ENCODE peak calls at places on chromosome 9, in four cellular contexts. One of them, this sample, is unnamed.
A peak's percentile ranks its signal among the peaks of the same experiment; 100 is the strongest.

GRCh38 chr9:133979921-133980863 is 11.9 kb downstream of the VAV2 start:
- DNase-seq in heart left ventricle: no peak
- DNase-seq in endothelial cell of umbilical vein: no peak
- DNase-seq in PC-3: no peak
- DNase-seq in this sample: no peak

GRCh38 chr9:97573482-97574073 is 59.6 kb downstream of the TSTD2 start:
- DNase-seq in PC-3: peak; percentile 37
- DNase-seq in endothelial cell of umbilical vein: no peak
- DNase-seq in heart left ventricle: no peak
- DNase-seq in this sample: no peak

GRCh38 chr9:73575661-73576060 is 424.0 kb downstream of the ANXA1 start:
- DNase-seq in endothelial cell of umbilical vein: no peak
- DNase-seq in PC-3: no peak
- DNase-seq in heart left ventricle: no peak
- DNase-seq in this sample: no peak

GRCh38 chr9:82920154-82920553 is 142.8 kb downstream of the RASEF start:
- DNase-seq in endothelial cell of umbilical vein: no peak
- DNase-seq in heart left ventricle: no peak
- DNase-seq in PC-3: no peak
- DNase-seq in this sample: no peak

GRCh38 chr9:33288828-33289483 is 1.4 kb upstream of the NFX1 start:
- DNase-seq in endothelial cell of umbilical vein: no peak
- DNase-seq in heart left ventricle: peak; percentile 38
- DNase-seq in PC-3: no peak
- DNase-seq in this sample: no peak

GRCh38 chr9:77495834-77496671 is 152.1 kb downstream of the GNA14 start:
- DNase-seq in heart left ventricle: peak; percentile 36
- DNase-seq in PC-3: peak; percentile 79
- DNase-seq in endothelial cell of umbilical vein: peak; percentile 43
- DNase-seq in this sample: peak; percentile 59

GRCh38 chr9:32589083-32589713 is 16.2 kb upstream of the NDUFB6 start:
- DNase-seq in PC-3: peak; percentile 68
- DNase-seq in heart left ventricle: no peak
- DNase-seq in endothelial cell of umbilical vein: peak; percentile 66
- DNase-seq in this sample: peak; percentile 39

GRCh38 chr9:114131808-114132549 is 23.4 kb upstream of the COL27A1 start:
- DNase-seq in heart left ventricle: no peak
- DNase-seq in PC-3: no peak
- DNase-seq in endothelial cell of umbilical vein: no peak
- DNase-seq in this sample: no peak

GRCh38 chr9:114484854-114485443 is 20.3 kb downstream of the WHRN start:
- DNase-seq in PC-3: peak; percentile 57
- DNase-seq in endothelial cell of umbilical vein: no peak
- DNase-seq in heart left ventricle: no peak
- DNase-seq in this sample: peak; percentile 63

GRCh38 chr9:101904845-101905244 is 166.4 kb upstream of the GRIN3A start:
- DNase-seq in PC-3: no peak
- DNase-seq in heart left ventricle: no peak
- DNase-seq in endothelial cell of umbilical vein: no peak
- DNase-seq in this sample: no peak

GRCh38 chr9:69261636-69262035 is 63.4 kb upstream of the ENTREP1 start:
- DNase-seq in heart left ventricle: no peak
- DNase-seq in PC-3: no peak
- DNase-seq in endothelial cell of umbilical vein: no peak
- DNase-seq in this sample: no peak

GRCh38 chr9:21558627-21559401 is 76.7 kb upstream of the IFNE start:
- DNase-seq in PC-3: no peak
- DNase-seq in heart left ventricle: no peak
- DNase-seq in endothelial cell of umbilical vein: peak; percentile 74
- DNase-seq in this sample: no peak

GRCh38 chr9:97562542-97562941 is 61.1 kb downstream of the TMOD1 start:
- DNase-seq in PC-3: no peak
- DNase-seq in heart left ventricle: no peak
- DNase-seq in endothelial cell of umbilical vein: no peak
- DNase-seq in this sample: no peak

GRCh38 chr9:81522721-81523551 is 166.4 kb downstream of the TLE1 start:
- DNase-seq in endothelial cell of umbilical vein: peak; percentile 73
- DNase-seq in PC-3: peak; percentile 74
- DNase-seq in heart left ventricle: no peak
- DNase-seq in this sample: peak; percentile 59

GRCh38 chr9:28774433-28775029 is 1201.2 kb upstream of the C9orf72 start:
- DNase-seq in heart left ventricle: no peak
- DNase-seq in PC-3: peak; percentile 64
- DNase-seq in endothelial cell of umbilical vein: peak; percentile 8
- DNase-seq in this sample: no peak

GRCh38 chr9:120710110-120710981 is 3.9 kb downstream of the MEGF9 start:
- DNase-seq in endothelial cell of umbilical vein: peak; percentile 35
- DNase-seq in heart left ventricle: no peak
- DNase-seq in PC-3: peak; percentile 50
- DNase-seq in this sample: no peak

GRCh38 chr9:115117999-115118470 is at the start of gene TNC:
- DNase-seq in heart left ventricle: peak; percentile 74
- DNase-seq in PC-3: peak; percentile 81
- DNase-seq in endothelial cell of umbilical vein: peak; percentile 5
- DNase-seq in this sample: peak; percentile 52

GRCh38 chr9:4424891-4425290 is 65.4 kb upstream of the SLC1A1 start:
- DNase-seq in endothelial cell of umbilical vein: peak; percentile 84
- DNase-seq in PC-3: no peak
- DNase-seq in heart left ventricle: no peak
- DNase-seq in this sample: no peak

GRCh38 chr9:127311239-127311741 is 46.7 kb downstream of the GARNL3 start:
- DNase-seq in PC-3: peak; percentile 86
- DNase-seq in endothelial cell of umbilical vein: peak; percentile 74
- DNase-seq in heart left ventricle: peak; percentile 45
- DNase-seq in this sample: peak; percentile 52

GRCh38 chr9:100098241-100098886 is 436 bp downstream of the ERP44 start:
- DNase-seq in PC-3: peak; percentile 75
- DNase-seq in endothelial cell of umbilical vein: peak; percentile 80
- DNase-seq in heart left ventricle: peak; percentile 56
- DNase-seq in this sample: peak; percentile 44

GRCh38 chr9:5879419-5880181 is 11.1 kb upstream of the MLANA start:
- DNase-seq in PC-3: peak; percentile 82
- DNase-seq in heart left ventricle: no peak
- DNase-seq in endothelial cell of umbilical vein: peak; percentile 37
- DNase-seq in this sample: peak; percentile 56

GRCh38 chr9:113488490-113488889 is 25.0 kb downstream of the RGS3 start:
- DNase-seq in heart left ventricle: peak; percentile 73
- DNase-seq in PC-3: no peak
- DNase-seq in endothelial cell of umbilical vein: no peak
- DNase-seq in this sample: no peak

GRCh38 chr9:134243778-134244467 is 79.6 kb upstream of the RNU6ATAC start:
- DNase-seq in heart left ventricle: no peak
- DNase-seq in PC-3: no peak
- DNase-seq in endothelial cell of umbilical vein: no peak
- DNase-seq in this sample: no peak

GRCh38 chr9:1718836-1719235 is 296.3 kb upstream of the SMARCA2 start:
- DNase-seq in PC-3: no peak
- DNase-seq in heart left ventricle: no peak
- DNase-seq in endothelial cell of umbilical vein: no peak
- DNase-seq in this sample: no peak

GRCh38 chr9:120413121-120414048 is 166.6 kb downstream of the CDK5RAP2 start:
- DNase-seq in PC-3: no peak
- DNase-seq in endothelial cell of umbilical vein: no peak
- DNase-seq in heart left ventricle: no peak
- DNase-seq in this sample: no peak

GRCh38 chr9:38119570-38119969 is 50.5 kb upstream of the SHB start:
- DNase-seq in heart left ventricle: no peak
- DNase-seq in endothelial cell of umbilical vein: no peak
- DNase-seq in PC-3: peak; percentile 78
- DNase-seq in this sample: no peak

GRCh38 chr9:124045076-124045829 is 33.7 kb downstream of the LHX2 start:
- DNase-seq in endothelial cell of umbilical vein: peak; percentile 67
- DNase-seq in PC-3: no peak
- DNase-seq in heart left ventricle: peak; percentile 63
- DNase-seq in this sample: peak; percentile 53

GRCh38 chr9:35813434-35814105 is 1.3 kb downstream of the HINT2 start:
- DNase-seq in PC-3: peak; percentile 46
- DNase-seq in endothelial cell of umbilical vein: peak; percentile 19
- DNase-seq in heart left ventricle: no peak
- DNase-seq in this sample: no peak
- TF ChIP-seq CTCF in PC-3: peak; percentile 47
- TF ChIP-seq CTCF in endothelial cell of umbilical vein: peak; percentile 30
- TF ChIP-seq CTCF in heart left ventricle: peak; percentile 32
- TF ChIP-seq CTCF in this sample: peak; percentile 68

GRCh38 chr9:137268538-137269201 is 8.9 kb upstream of the TOR4A start:
- DNase-seq in PC-3: no peak
- DNase-seq in endothelial cell of umbilical vein: peak; percentile 51
- DNase-seq in heart left ventricle: peak; percentile 49
- DNase-seq in this sample: peak; percentile 31
- H3K36me3 ChIP-seq in PC-3: peaks cover 6% of the 10 kb centered on the region
- H3K36me3 ChIP-seq in endothelial cell of umbilical vein: no peaks in the 10 kb centered on the region
- H3K36me3 ChIP-seq in heart left ventricle: no peaks in the 10 kb centered on the region
- H3K36me3 ChIP-seq in this sample: peaks cover 63% of the 10 kb centered on the region

GRCh38 chr9:130949188-130950038 is 10.4 kb upstream of the FIBCD1 start:
- DNase-seq in heart left ventricle: no peak
- DNase-seq in endothelial cell of umbilical vein: no peak
- DNase-seq in PC-3: no peak
- DNase-seq in this sample: no peak
- H3K27me3 ChIP-seq in heart left ventricle: no peaks in the 10 kb centered on the region
- H3K27me3 ChIP-seq in endothelial cell of umbilical vein: peaks cover 3% of the 10 kb centered on the region
- H3K27me3 ChIP-seq in PC-3: no peaks in the 10 kb centered on the region
- H3K27me3 ChIP-seq in this sample: peaks cover 77% of the 10 kb centered on the region

GRCh38 chr9:36415822-36416515 is 15.9 kb upstream of the RNF38 start:
- DNase-seq in PC-3: no peak
- DNase-seq in heart left ventricle: no peak
- DNase-seq in endothelial cell of umbilical vein: no peak
- DNase-seq in this sample: no peak
- TF ChIP-seq CTCF in PC-3: peak; percentile 19
- TF ChIP-seq CTCF in heart left ventricle: no peak
- TF ChIP-seq CTCF in endothelial cell of umbilical vein: no peak
- TF ChIP-seq CTCF in this sample: no peak

GRCh38 chr9:135803441-135803840 is 101.5 kb downstream of the KCNT1 start:
- DNase-seq in heart left ventricle: no peak
- DNase-seq in endothelial cell of umbilical vein: no peak
- DNase-seq in PC-3: no peak
- DNase-seq in this sample: no peak
- H3K36me3 ChIP-seq in heart left ventricle: no peaks in the 10 kb centered on the region
- H3K36me3 ChIP-seq in endothelial cell of umbilical vein: no peaks in the 10 kb centered on the region
- H3K36me3 ChIP-seq in PC-3: no peaks in the 10 kb centered on the region
- H3K36me3 ChIP-seq in this sample: no peaks in the 10 kb centered on the region

GRCh38 chr9:122173670-122174069 is 14.0 kb downstream of the MORN5 start:
- DNase-seq in PC-3: no peak
- DNase-seq in heart left ventricle: no peak
- DNase-seq in endothelial cell of umbilical vein: no peak
- DNase-seq in this sample: no peak
- H3K27me3 ChIP-seq in PC-3: no peaks in the 10 kb centered on the region
- H3K27me3 ChIP-seq in heart left ventricle: no peaks in the 10 kb centered on the region
- H3K27me3 ChIP-seq in endothelial cell of umbilical vein: peaks cover 28% of the 10 kb centered on the region
- H3K27me3 ChIP-seq in this sample: peaks cover 5% of the 10 kb centered on the region

This sample was measured in brain microvascular endothelial cell.